ENCODE peak calls at places on chromosome 1, in eight cellular contexts. K is AG04449, C is HFFc6, A is neural crest cell, I is brain microvascular endothelial cell, B is NCI-H2227 treated with DMSO at 0.1 percent for 48 hours, T is NCI-H748 treated with DMSO at 0.1 percent for 48 hours, W is SK-N-DZ. V is an unnamed sample.

GRCh38 chr1:99180915-99181314 is 83.4 kb upstream of the PLPPR4 start:
- DNase-seq in B (no peak), K (no peak), T (no peak), A (no peak), W (peak; percentile 64), I (no peak), C (no peak), V (no peak)

GRCh38 chr1:226384040-226384439 is 23.9 kb downstream of the PARP1 start:
- DNase-seq in B (no peak), T (no peak), A (no peak), I (no peak), W (no peak), K (no peak), C (no peak), V (no peak)

GRCh38 chr1:115655916-115656315 is 14.1 kb downstream of the VANGL1 start:
- DNase-seq in W (no peak), B (no peak), T (no peak), K (no peak), A (no peak), C (no peak), I (no peak), V (no peak)

GRCh38 chr1:16212251-16212961 is at the start of gene ARHGEF19:
- DNase-seq in W (no peak), T (peak; percentile 48), I (no peak), B (no peak), C (no peak), K (no peak), A (no peak), V (no peak)

GRCh38 chr1:89545264-89546038 is 20.8 kb downstream of the LRRC8B start:
- DNase-seq in A (no peak), K (no peak), T (no peak), B (no peak), C (no peak), I (peak; percentile 50), W (no peak), V (no peak)

GRCh38 chr1:94819945-94820746 is at the start of gene SLC44A3:
- DNase-seq in C (no peak), I (no peak), K (no peak), T (no peak), W (no peak), A (peak; percentile 41), B (peak; percentile 37), V (no peak)

GRCh38 chr1:92817986-92818764 is 13.7 kb upstream of the RPL5 start:
- DNase-seq in T (no peak), I (no peak), B (no peak), W (no peak), K (no peak), A (no peak), C (peak; percentile 50), V (no peak)

GRCh38 chr1:53305650-53306049 is 22.2 kb downstream of the LRP8 start:
- DNase-seq in W (no peak), B (no peak), C (no peak), A (no peak), I (no peak), K (no peak), T (no peak), V (no peak)

GRCh38 chr1:24289937-24290595 is 29.1 kb upstream of the GRHL3 start:
- DNase-seq in A (no peak), B (no peak), W (no peak), K (peak; percentile 66), T (no peak), I (peak; percentile 87), C (no peak), V (peak; percentile 91)

GRCh38 chr1:18997508-18997907 is 41.0 kb upstream of the IFFO2 start:
- DNase-seq in K (no peak), A (no peak), B (no peak), I (no peak), C (no peak), W (no peak), T (no peak), V (no peak)

GRCh38 chr1:15640667-15641066 is 23.4 kb downstream of the DDI2 start:
- DNase-seq in W (no peak), T (no peak), I (no peak), K (no peak), C (no peak), B (no peak), A (no peak), V (no peak)

GRCh38 chr1:190124068-190124467 is 353.6 kb downstream of the BRINP3 start:
- DNase-seq in I (no peak), B (no peak), C (no peak), A (no peak), T (no peak), W (no peak), K (no peak), V (no peak)

GRCh38 chr1:23864801-23865542 is 3.1 kb downstream of the FUCA1 start:
- DNase-seq in A (no peak), B (no peak), I (no peak), T (no peak), K (no peak), W (no peak), C (no peak), V (no peak)

GRCh38 chr1:32801096-32801713 is 16.0 kb downstream of the YARS1 start:
- DNase-seq in A (no peak), C (peak; percentile 87), B (no peak), T (no peak), W (no peak), K (peak; percentile 37), I (peak; percentile 82), V (no peak)

GRCh38 chr1:159869173-159869572 is 6.7 kb upstream of the VSIG8 start:
- DNase-seq in A (no peak), C (peak; percentile 68), I (peak; percentile 64), T (no peak), B (no peak), K (no peak), W (no peak), V (no peak)

GRCh38 chr1:151839457-151840409 is at the start of gene C2CD4D:
- DNase-seq in C (no peak), I (no peak), K (no peak), B (peak; percentile 15), T (peak; percentile 67), W (no peak), A (peak; percentile 66), V (no peak)

GRCh38 chr1:30425046-30425445 is 298.3 kb downstream of the MATN1 start:
- DNase-seq in K (no peak), C (no peak), A (no peak), W (no peak), B (no peak), T (no peak), I (no peak), V (peak; percentile 27)

GRCh38 chr1:153677718-153678518 is 570 bp upstream of the NPR1 start:
- DNase-seq in B (no peak), C (no peak), T (peak; percentile 59), W (peak; percentile 75), I (peak; percentile 39), A (peak; percentile 65), K (no peak), V (no peak)

GRCh38 chr1:241079018-241079417 is 278.0 kb downstream of the RGS7 start:
- DNase-seq in C (no peak), B (no peak), T (peak; percentile 64), W (no peak), K (no peak), A (no peak), I (no peak), V (no peak)

GRCh38 chr1:173757666-173758065 is 42.9 kb downstream of the KLHL20 start:
- DNase-seq in C (no peak), W (no peak), K (no peak), B (no peak), I (no peak), T (no peak), A (no peak), V (no peak)

GRCh38 chr1:78419309-78419708 is 71.5 kb upstream of the PTGFR start:
- DNase-seq in W (no peak), T (no peak), K (peak; percentile 71), A (no peak), B (no peak), I (no peak), C (peak; percentile 79), V (no peak)

GRCh38 chr1:205497351-205497750 is 7.1 kb upstream of the CDK18 start:
- DNase-seq in K (no peak), A (no peak), W (no peak), I (no peak), T (peak; percentile 4), C (no peak), B (no peak), V (no peak)

GRCh38 chr1:224733021-224733911 is 117.1 kb downstream of the CNIH3 start:
- DNase-seq in C (peak; percentile 58), W (peak; percentile 43), K (no peak), I (peak; percentile 29), B (no peak), A (no peak), T (no peak), V (no peak)

GRCh38 chr1:168550971-168551370 is 7.2 kb upstream of the XCL2 start:
- DNase-seq in B (no peak), W (no peak), C (no peak), A (no peak), T (no peak), I (no peak), K (no peak), V (no peak)

GRCh38 chr1:59237905-59238304 is 59.0 kb upstream of the FGGY start:
- DNase-seq in I (peak; percentile 38), B (no peak), T (peak; percentile 78), A (no peak), W (no peak), K (no peak), C (no peak), V (no peak)

GRCh38 chr1:1597275-1597930 is 2.5 kb downstream of the FNDC10 start:
- DNase-seq in A (no peak), W (no peak), I (no peak), C (no peak), K (no peak), T (no peak), B (no peak), V (no peak)

GRCh38 chr1:39980555-39981313 is 25.8 kb downstream of the MFSD2A start:
- DNase-seq in W (no peak), A (no peak), B (no peak), I (no peak), C (no peak), K (no peak), T (no peak), V (no peak)

GRCh38 chr1:162080472-162081015 is 11.1 kb downstream of the NOS1AP start:
- DNase-seq in T (no peak), B (peak; percentile 39), A (no peak), K (no peak), C (no peak), W (no peak), I (no peak), V (no peak)

GRCh38 chr1:171780583-171781166 is 785 bp upstream of the METTL13 start:
- DNase-seq in I (no peak), B (peak; percentile 77), A (no peak), K (no peak), W (no peak), C (no peak), T (no peak), V (peak; percentile 38)

GRCh38 chr1:165369255-165369848 is 12.8 kb upstream of the LMX1A start:
- DNase-seq in B (peak; percentile 44), T (peak; percentile 22), A (peak; percentile 81), I (peak; percentile 22), C (peak; percentile 42), K (no peak), W (peak; percentile 44), V (peak; percentile 83)

GRCh38 chr1:208107817-208108608 is 136.2 kb downstream of the PLXNA2 start:
- DNase-seq in I (peak; percentile 82), A (no peak), K (no peak), T (no peak), W (no peak), C (peak; percentile 90), B (no peak), V (no peak)

GRCh38 chr1:219171192-219171935 is 2.3 kb upstream of the LYPLAL1 start:
- DNase-seq in C (no peak), A (no peak), T (no peak), W (no peak), B (no peak), I (no peak), K (no peak), V (no peak)

V was measured in osteocyte.